ENCODE peak calls at places on chromosomes 7 and 10, in five cellular contexts. D, A, O, T and V are unnamed samples.

GRCh38 chr10:131435232-131435631 is 123.7 kb upstream of the TCERG1L start:
- DNase-seq in D (no peak), A (no peak), O (no peak), T (no peak), V (no peak)

GRCh38 chr10:127048630-127049029 is 143.4 kb downstream of the DOCK1 start:
- DNase-seq in D (no peak), A (peak), O (no peak), T (no peak), V (no peak)

GRCh38 chr10:32308027-32308603 is 38.8 kb downstream of the EPC1 start:
- DNase-seq in D (no peak), A (no peak), O (peak), T (no peak), V (no peak)

GRCh38 chr10:4474829-4475228 is 351.2 kb upstream of the AKR1E2 start:
- DNase-seq in D (no peak), A (no peak), O (no peak), T (no peak), V (no peak)

GRCh38 chr10:57880441-57881301 is 387.0 kb downstream of the IPMK start:
- DNase-seq in D (no peak), A (no peak), O (no peak), T (peak), V (no peak)

GRCh38 chr7:151727579-151728285 is 149.2 kb downstream of the PRKAG2 start:
- DNase-seq in D (peak), A (no peak), O (peak), T (peak), V (peak)

GRCh38 chr7:45921699-45922519 is 837 bp upstream of the IGFBP3 start:
- DNase-seq in D (peak), A (no peak), O (peak), T (peak), V (no peak)

GRCh38 chr10:130546841-130547240 is 410.6 kb downstream of the GLRX3 start:
- DNase-seq in D (no peak), A (no peak), O (no peak), T (no peak), V (no peak)

GRCh38 chr7:2508327-2509231 is 11.0 kb upstream of the LFNG start:
- DNase-seq in D (no peak), A (peak), O (peak), T (peak), V (peak)

GRCh38 chr7:2978403-2978802 is 65.3 kb downstream of the CARD11 start:
- DNase-seq in D (no peak), A (no peak), O (peak), T (no peak), V (peak)

GRCh38 chr7:157904211-157904865 is 567.5 kb downstream of the DNAJB6 start:
- DNase-seq in D (no peak), A (no peak), O (no peak), T (no peak), V (no peak)

GRCh38 chr7:129779602-129780256 is 168.2 kb downstream of the NRF1 start:
- DNase-seq in D (peak), A (peak), O (peak), T (no peak), V (no peak)

GRCh38 chr7:1839701-1840100 is 169.6 kb downstream of the ELFN1 start:
- DNase-seq in D (no peak), A (no peak), O (no peak), T (no peak), V (peak)

GRCh38 chr7:41699532-41699931 is 3.4 kb downstream of the INHBA start:
- DNase-seq in D (no peak), A (no peak), O (no peak), T (peak), V (no peak)

GRCh38 chr7:120502825-120503224 is 229.8 kb downstream of the KCND2 start:
- DNase-seq in D (no peak), A (no peak), O (no peak), T (no peak), V (no peak)

GRCh38 chr7:25495342-25495855 is 267.1 kb upstream of the NPVF start:
- DNase-seq in D (no peak), A (no peak), O (no peak), T (no peak), V (no peak)

GRCh38 chr10:117322258-117322657 is 53.0 kb downstream of the PDZD8 start:
- DNase-seq in D (no peak), A (no peak), O (no peak), T (no peak), V (no peak)

GRCh38 chr7:4854916-4855315 is 6.9 kb downstream of the PAPOLB start:
- DNase-seq in D (no peak), A (no peak), O (no peak), T (no peak), V (no peak)

GRCh38 chr7:142745091-142745635 is 4.1 kb upstream of the PRSS1 start:
- DNase-seq in D (no peak), A (no peak), O (no peak), T (peak), V (no peak)

GRCh38 chr10:8279598-8279997 is 225.1 kb downstream of the GATA3 start:
- DNase-seq in D (peak), A (no peak), O (no peak), T (no peak), V (no peak)

GRCh38 chr10:69901623-69902505 is 100.2 kb downstream of the COL13A1 start:
- DNase-seq in D (peak), A (peak), O (peak), T (peak), V (no peak)

GRCh38 chr7:1691601-1692499 is 21.8 kb downstream of the ELFN1 start:
- DNase-seq in D (no peak), A (no peak), O (no peak), T (no peak), V (no peak)

GRCh38 chr10:83982812-83983211 is 156.5 kb upstream of the GHITM start:
- DNase-seq in D (no peak), A (no peak), O (peak), T (no peak), V (no peak)

GRCh38 chr10:128065881-128066534 is 60.2 kb downstream of the MKI67 start:
- DNase-seq in D (no peak), A (no peak), O (no peak), T (no peak), V (no peak)

GRCh38 chr7:133290041-133290440 is 37.2 kb downstream of the EXOC4 start:
- DNase-seq in D (no peak), A (no peak), O (no peak), T (peak), V (no peak)